ENCODE peak calls at places on chromosomes 1 and 21, in six cellular contexts. W, K, F, Y, S and J are unnamed samples.

GRCh38 chr1:33654267-33654832 is 181.9 kb downstream of the ZSCAN20 start:
- DNase-seq in W (no peak), K (no peak), F (peak), Y (peak), S (no peak), J (no peak)

GRCh38 chr1:15028117-15028516 is 125.4 kb upstream of the TMEM51 start:
- DNase-seq in W (no peak), K (no peak), F (peak), Y (no peak), S (no peak), J (no peak)

GRCh38 chr1:234545512-234546386 is 64.2 kb downstream of the IRF2BP2 start:
- DNase-seq in W (no peak), K (no peak), F (no peak), Y (no peak), S (no peak), J (no peak)

GRCh38 chr21:43196789-43197188 is 28.0 kb downstream of the CRYAA start:
- DNase-seq in W (no peak), K (no peak), F (no peak), Y (no peak), S (no peak), J (no peak)

GRCh38 chr21:46562964-46563607 is 41.8 kb downstream of the S100B start:
- DNase-seq in W (no peak), K (no peak), F (no peak), Y (no peak), S (no peak), J (no peak)

GRCh38 chr1:71986181-71986580 is 296.2 kb downstream of the NEGR1 start:
- DNase-seq in W (no peak), K (no peak), F (no peak), Y (no peak), S (no peak), J (no peak)

GRCh38 chr1:226952121-226952441 is 12.0 kb downstream of the COQ8A start:
- DNase-seq in W (no peak), K (no peak), F (no peak), Y (no peak), S (no peak), J (no peak)

GRCh38 chr1:108815566-108815965 is 41.3 kb downstream of the AKNAD1 start:
- DNase-seq in W (no peak), K (no peak), F (no peak), Y (no peak), S (no peak), J (no peak)

GRCh38 chr1:32761253-32761877 is 55.8 kb downstream of the YARS1 start:
- DNase-seq in W (peak), K (no peak), F (peak), Y (peak), S (no peak), J (no peak)

GRCh38 chr1:172867216-172867828 is 183.4 kb downstream of the TNFSF18 start:
- DNase-seq in W (no peak), K (no peak), F (no peak), Y (no peak), S (no peak), J (no peak)

GRCh38 chr1:203166192-203166940 is 9.3 kb downstream of the MYBPH start:
- DNase-seq in W (no peak), K (no peak), F (no peak), Y (no peak), S (no peak), J (no peak)

GRCh38 chr21:35578831-35579470 is 481.4 kb downstream of the SETD4 start:
- DNase-seq in W (no peak), K (no peak), F (peak), Y (no peak), S (no peak), J (no peak)

GRCh38 chr21:45530423-45531113 is 11.7 kb downstream of the SLC19A1 start:
- DNase-seq in W (peak), K (no peak), F (no peak), Y (no peak), S (no peak), J (no peak)

GRCh38 chr1:30273456-30273855 is 449.9 kb downstream of the MATN1 start:
- DNase-seq in W (no peak), K (no peak), F (no peak), Y (no peak), S (no peak), J (no peak)

GRCh38 chr1:162899422-162900168 is 38.6 kb upstream of the CCDC190 start:
- DNase-seq in W (no peak), K (no peak), F (peak), Y (no peak), S (no peak), J (no peak)

GRCh38 chr1:232184561-232185530 is 445.1 kb downstream of the SIPA1L2 start:
- DNase-seq in W (no peak), K (no peak), F (no peak), Y (no peak), S (no peak), J (no peak)

GRCh38 chr1:7808253-7808844 is 24.3 kb downstream of the PER3 start:
- DNase-seq in W (no peak), K (no peak), F (peak), Y (peak), S (peak), J (no peak)

GRCh38 chr1:159986093-159986492 is 32.1 kb upstream of the SLAMF9 start:
- DNase-seq in W (no peak), K (no peak), F (no peak), Y (no peak), S (no peak), J (no peak)

GRCh38 chr1:180262628-180263488 is 32.8 kb downstream of the LHX4 start:
- DNase-seq in W (peak), K (no peak), F (peak), Y (no peak), S (no peak), J (no peak)

GRCh38 chr1:54716299-54717047 is 812 bp downstream of the TTC4 start:
- DNase-seq in W (no peak), K (no peak), F (peak), Y (no peak), S (no peak), J (no peak)

GRCh38 chr1:15272009-15272781 is 25.2 kb downstream of the FHAD1 start:
- DNase-seq in W (peak), K (no peak), F (peak), Y (peak), S (peak), J (peak)

GRCh38 chr21:32463889-32464300 is 51.4 kb downstream of the EVA1C start:
- DNase-seq in W (no peak), K (no peak), F (peak), Y (peak), S (no peak), J (peak)

GRCh38 chr1:184621262-184621661 is 133.4 kb downstream of the EDEM3 start:
- DNase-seq in W (no peak), K (no peak), F (no peak), Y (no peak), S (no peak), J (no peak)

GRCh38 chr1:39898648-39899603 is 2.8 kb downstream of the MYCL start:
- DNase-seq in W (peak), K (no peak), F (peak), Y (peak), S (no peak), J (peak)

GRCh38 chr1:183543619-183544204 is 46.5 kb downstream of the NCF2 start:
- DNase-seq in W (no peak), K (no peak), F (peak), Y (peak), S (no peak), J (peak)

GRCh38 chr1:35572296-35572695 is 818 bp upstream of the TFAP2E start:
- DNase-seq in W (no peak), K (no peak), F (no peak), Y (no peak), S (no peak), J (no peak)

GRCh38 chr1:68291763-68292384 is 59.6 kb upstream of the WLS start:
- DNase-seq in W (no peak), K (no peak), F (no peak), Y (no peak), S (no peak), J (no peak)

GRCh38 chr1:222243902-222244301 is 304.0 kb downstream of the HHIPL2 start:
- DNase-seq in W (no peak), K (no peak), F (no peak), Y (peak), S (no peak), J (no peak)

GRCh38 chr1:7437608-7438395 is 333.3 kb upstream of the VAMP3 start:
- DNase-seq in W (peak), K (no peak), F (no peak), Y (no peak), S (no peak), J (no peak)

GRCh38 chr1:116311756-116312691 is 61.0 kb upstream of the ATP1A1 start:
- DNase-seq in W (peak), K (no peak), F (no peak), Y (no peak), S (no peak), J (no peak)

GRCh38 chr1:12595839-12596821 is 21.9 kb downstream of the DHRS3 start:
- DNase-seq in W (peak), K (no peak), F (peak), Y (no peak), S (peak), J (peak)